ENCODE peak calls at places on chromosomes 11 and 22, in seven cellular contexts. H is amygdala; A is activated CD4-positive, CD25-positive, alpha-beta regulatory T cell treated with anti-CD3 and anti-CD28 coated beads, Interleukin-2, amount 50 U/mL, for 72 hours; O is GM12892; I is fibroblast of mammary gland; L is NCI-H510A treated with DMSO at 0.1 percent for 48 hours; S is activated CD8-positive, alpha-beta memory T cell treated with anti-CD3 and anti-CD28 coated beads for 24 hours. M is an unnamed sample.

GRCh38 chr22:30694638-30695350 is at the start of gene OSBP2:
- DNase-seq in H (peak), A (peak), O (peak), I (no peak), L (no peak), S (peak), M (no peak)

GRCh38 chr11:102345923-102346322 is 1.1 kb upstream of the BIRC2 start:
- DNase-seq in H (no peak), A (no peak), O (no peak), I (peak), L (no peak), S (no peak), M (no peak)

GRCh38 chr11:105577645-105578044 is 32.2 kb upstream of the GRIA4 start:
- DNase-seq in H (no peak), A (no peak), O (no peak), I (no peak), L (no peak), S (no peak), M (no peak)

GRCh38 chr22:25736378-25737011 is 5.5 kb upstream of the MYO18B start:
- DNase-seq in H (no peak), A (peak), O (no peak), I (no peak), L (no peak), S (peak), M (no peak)

GRCh38 chr11:13051257-13051656 is 42.1 kb downstream of the RASSF10 start:
- DNase-seq in H (no peak), A (no peak), O (no peak), I (peak), L (no peak), S (no peak), M (no peak)

GRCh38 chr11:129191649-129192048 is 476 bp downstream of the ARHGAP32 start:
- DNase-seq in H (no peak), A (no peak), O (no peak), I (no peak), L (no peak), S (no peak), M (no peak)

GRCh38 chr11:30387891-30388861 is 65.3 kb downstream of the ARL14EP start:
- DNase-seq in H (no peak), A (no peak), O (no peak), I (no peak), L (no peak), S (no peak), M (no peak)

GRCh38 chr11:45339754-45340519 is 53.8 kb upstream of the SYT13 start:
- DNase-seq in H (peak), A (peak), O (peak), I (peak), L (peak), S (peak), M (peak)

GRCh38 chr11:9859491-9860305 is 195.8 kb downstream of the SWAP70 start:
- DNase-seq in H (no peak), A (no peak), O (no peak), I (peak), L (no peak), S (no peak), M (no peak)

GRCh38 chr22:38505595-38506117 is 455 bp downstream of the DDX17 start:
- DNase-seq in H (peak), A (no peak), O (peak), I (peak), L (peak), S (no peak), M (peak)

GRCh38 chr22:42697542-42698013 is 23.1 kb downstream of the A4GALT start:
- DNase-seq in H (no peak), A (no peak), O (no peak), I (peak), L (no peak), S (no peak), M (no peak)

GRCh38 chr11:69212121-69213110 is 56.7 kb downstream of the SMIM38 start:
- DNase-seq in H (no peak), A (no peak), O (no peak), I (no peak), L (no peak), S (peak), M (no peak)

GRCh38 chr22:39482768-39483167 is 19.3 kb upstream of the MIEF1 start:
- DNase-seq in H (no peak), A (no peak), O (no peak), I (peak), L (no peak), S (no peak), M (no peak)

GRCh38 chr22:38316340-38317236 is 645 bp downstream of the CSNK1E start:
- DNase-seq in H (peak), A (peak), O (peak), I (peak), L (peak), S (peak), M (no peak)

GRCh38 chr22:45922256-45922655 is 54.7 kb downstream of the WNT7B start:
- DNase-seq in H (no peak), A (no peak), O (no peak), I (no peak), L (no peak), S (no peak), M (no peak)

GRCh38 chr22:32572741-32573140 is 98.1 kb downstream of the FBXO7 start:
- DNase-seq in H (no peak), A (no peak), O (no peak), I (no peak), L (no peak), S (no peak), M (no peak)

GRCh38 chr11:92342886-92343285 is 118.3 kb downstream of the FAT3 start:
- DNase-seq in H (no peak), A (no peak), O (no peak), I (no peak), L (no peak), S (no peak), M (no peak)

GRCh38 chr11:61513143-61513740 is 4.7 kb downstream of the LRRC10B start:
- DNase-seq in H (no peak), A (no peak), O (no peak), I (no peak), L (peak), S (no peak), M (no peak)

GRCh38 chr11:113895367-113896155 is 9.0 kb upstream of the HTR3B start:
- DNase-seq in H (no peak), A (no peak), O (no peak), I (no peak), L (peak), S (no peak), M (no peak)

GRCh38 chr11:116787786-116788486 is at the start of gene ZPR1:
- DNase-seq in H (peak), A (peak), O (peak), I (peak), L (peak), S (peak), M (peak)

GRCh38 chr11:33461319-33461718 is 204.1 kb downstream of the HIPK3 start:
- DNase-seq in H (no peak), A (no peak), O (no peak), I (no peak), L (no peak), S (no peak), M (no peak)

GRCh38 chr22:33883561-33883960 is 36.7 kb downstream of the LARGE1 start:
- DNase-seq in H (no peak), A (no peak), O (no peak), I (no peak), L (no peak), S (no peak), M (no peak)

GRCh38 chr11:14340721-14341120 is 18.3 kb downstream of the RRAS2 start:
- DNase-seq in H (no peak), A (no peak), O (no peak), I (no peak), L (no peak), S (no peak), M (no peak)

GRCh38 chr11:35326266-35326879 is 93.0 kb downstream of the SLC1A2 start:
- DNase-seq in H (no peak), A (no peak), O (no peak), I (no peak), L (no peak), S (no peak), M (no peak)

GRCh38 chr11:85826096-85826855 is 15.3 kb upstream of the SYTL2 start:
- DNase-seq in H (no peak), A (no peak), O (no peak), I (peak), L (no peak), S (no peak), M (no peak)

GRCh38 chr11:12245549-12245986 is 131.8 kb upstream of the PARVA start:
- DNase-seq in H (no peak), A (no peak), O (no peak), I (peak), L (no peak), S (no peak), M (no peak)

GRCh38 chr11:44775366-44776356 is 48.9 kb downstream of the TSPAN18 start:
- DNase-seq in H (no peak), A (peak), O (peak), I (peak), L (peak), S (peak), M (no peak)

GRCh38 chr22:26610072-26610958 is 7.5 kb downstream of the CRYBB1 start:
- DNase-seq in H (no peak), A (no peak), O (peak), I (peak), L (no peak), S (no peak), M (no peak)

GRCh38 chr22:33726294-33726711 is 194.0 kb downstream of the LARGE1 start:
- DNase-seq in H (no peak), A (no peak), O (no peak), I (peak), L (no peak), S (no peak), M (no peak)

GRCh38 chr11:69374110-69374981 is 80.4 kb downstream of the MYEOV start:
- DNase-seq in H (no peak), A (peak), O (peak), I (no peak), L (peak), S (peak), M (peak)

GRCh38 chr11:120137187-120137610 is 714 bp downstream of the TRIM29 start:
- DNase-seq in H (no peak), A (no peak), O (peak), I (no peak), L (no peak), S (no peak), M (no peak)

GRCh38 chr11:69867076-69868002 is 48.1 kb upstream of the FGF3 start:
- DNase-seq in H (no peak), A (no peak), O (no peak), I (peak), L (no peak), S (peak), M (no peak)

GRCh38 chr22:50473855-50474671 is 772 bp downstream of the SBF1 start:
- DNase-seq in H (no peak), A (no peak), O (no peak), I (peak), L (no peak), S (peak), M (no peak)

GRCh38 chr11:116515666-116516184 is 257.1 kb downstream of the BUD13 start:
- DNase-seq in H (no peak), A (no peak), O (no peak), I (no peak), L (peak), S (peak), M (no peak)

M was measured in CD14-positive monocyte.